ENCODE peak calls at places on chromosomes 6 and 20, in six cellular contexts. One of them, this sample, is unnamed. For H3K4me1, the result is how much of the 10 kb centered on the place peaks cover.

GRCh38 chr6:40685771-40686170 is 98.6 kb upstream of the LRFN2 start:
- DNase-seq in heart left ventricle: no peak
- DNase-seq in cardiac muscle cell: no peak
- DNase-seq in IMR-90: no peak
- DNase-seq in left ventricle myocardium inferior: no peak
- DNase-seq in right atrium auricular region: no peak
- DNase-seq in this sample: no peak

GRCh38 chr6:77425216-77425615 is 38.1 kb downstream of the HTR1B start:
- DNase-seq in cardiac muscle cell: no peak
- DNase-seq in right atrium auricular region: no peak
- DNase-seq in IMR-90: no peak
- DNase-seq in left ventricle myocardium inferior: no peak
- DNase-seq in heart left ventricle: no peak
- DNase-seq in this sample: no peak

GRCh38 chr6:161246725-161247124 is 27.1 kb downstream of the AGPAT4 start:
- DNase-seq in left ventricle myocardium inferior: no peak
- DNase-seq in right atrium auricular region: peak
- DNase-seq in heart left ventricle: no peak
- DNase-seq in IMR-90: peak
- DNase-seq in cardiac muscle cell: no peak
- DNase-seq in this sample: no peak

GRCh38 chr6:117448732-117449131 is 23.0 kb upstream of the ROS1 start:
- DNase-seq in heart left ventricle: no peak
- DNase-seq in IMR-90: peak
- DNase-seq in cardiac muscle cell: no peak
- DNase-seq in right atrium auricular region: no peak
- DNase-seq in left ventricle myocardium inferior: no peak
- DNase-seq in this sample: no peak

GRCh38 chr6:106215608-106216007 is 110.0 kb downstream of the ATG5 start:
- DNase-seq in cardiac muscle cell: no peak
- DNase-seq in heart left ventricle: no peak
- DNase-seq in IMR-90: no peak
- DNase-seq in left ventricle myocardium inferior: no peak
- DNase-seq in right atrium auricular region: no peak
- DNase-seq in this sample: no peak

GRCh38 chr20:38790210-38791053 is 15.1 kb upstream of the PPP1R16B start:
- DNase-seq in right atrium auricular region: no peak
- DNase-seq in left ventricle myocardium inferior: no peak
- DNase-seq in heart left ventricle: no peak
- DNase-seq in IMR-90: peak
- DNase-seq in cardiac muscle cell: peak
- DNase-seq in this sample: no peak

GRCh38 chr20:50004175-50004574 is 21.4 kb downstream of the SNAI1 start:
- DNase-seq in cardiac muscle cell: no peak
- DNase-seq in right atrium auricular region: no peak
- DNase-seq in IMR-90: no peak
- DNase-seq in heart left ventricle: no peak
- DNase-seq in left ventricle myocardium inferior: no peak
- DNase-seq in this sample: no peak

GRCh38 chr6:5706094-5707033 is 300.4 kb downstream of the NRN1 start:
- DNase-seq in IMR-90: no peak
- DNase-seq in left ventricle myocardium inferior: no peak
- DNase-seq in cardiac muscle cell: no peak
- DNase-seq in right atrium auricular region: peak
- DNase-seq in heart left ventricle: no peak
- DNase-seq in this sample: no peak

GRCh38 chr6:74598473-74599393 is 607.1 kb downstream of the COL12A1 start:
- DNase-seq in cardiac muscle cell: no peak
- DNase-seq in right atrium auricular region: no peak
- DNase-seq in heart left ventricle: no peak
- DNase-seq in left ventricle myocardium inferior: no peak
- DNase-seq in IMR-90: peak
- DNase-seq in this sample: no peak

GRCh38 chr6:5359413-5359812 is 98.1 kb downstream of the FARS2 start:
- DNase-seq in heart left ventricle: no peak
- DNase-seq in right atrium auricular region: no peak
- DNase-seq in cardiac muscle cell: no peak
- DNase-seq in IMR-90: no peak
- DNase-seq in left ventricle myocardium inferior: no peak
- DNase-seq in this sample: no peak

GRCh38 chr20:34271961-34272360 is 30.7 kb downstream of the ASIP start:
- DNase-seq in cardiac muscle cell: no peak
- DNase-seq in right atrium auricular region: no peak
- DNase-seq in heart left ventricle: no peak
- DNase-seq in left ventricle myocardium inferior: no peak
- DNase-seq in IMR-90: peak
- DNase-seq in this sample: no peak

GRCh38 chr20:41467690-41468089 is 101.1 kb upstream of the EMILIN3 start:
- DNase-seq in right atrium auricular region: no peak
- DNase-seq in left ventricle myocardium inferior: no peak
- DNase-seq in IMR-90: no peak
- DNase-seq in cardiac muscle cell: no peak
- DNase-seq in heart left ventricle: no peak
- DNase-seq in this sample: no peak

GRCh38 chr20:64106981-64107735 is at the start of gene NPBWR2:
- DNase-seq in left ventricle myocardium inferior: peak
- DNase-seq in cardiac muscle cell: no peak
- DNase-seq in right atrium auricular region: no peak
- DNase-seq in heart left ventricle: peak
- DNase-seq in IMR-90: no peak
- DNase-seq in this sample: peak

GRCh38 chr6:36955136-36955535 is 598 bp downstream of the PI16 start:
- DNase-seq in left ventricle myocardium inferior: no peak
- DNase-seq in heart left ventricle: no peak
- DNase-seq in cardiac muscle cell: no peak
- DNase-seq in IMR-90: no peak
- DNase-seq in right atrium auricular region: peak
- DNase-seq in this sample: no peak

GRCh38 chr20:14334306-14334930 is 3.0 kb downstream of the FLRT3 start:
- DNase-seq in right atrium auricular region: no peak
- DNase-seq in left ventricle myocardium inferior: no peak
- DNase-seq in heart left ventricle: no peak
- DNase-seq in cardiac muscle cell: peak
- DNase-seq in IMR-90: peak
- DNase-seq in this sample: no peak

GRCh38 chr6:158629376-158630221 is 14.9 kb downstream of the DYNLT1 start:
- DNase-seq in left ventricle myocardium inferior: no peak
- DNase-seq in IMR-90: no peak
- DNase-seq in right atrium auricular region: peak
- DNase-seq in cardiac muscle cell: peak
- DNase-seq in heart left ventricle: no peak
- DNase-seq in this sample: peak

DNA sequence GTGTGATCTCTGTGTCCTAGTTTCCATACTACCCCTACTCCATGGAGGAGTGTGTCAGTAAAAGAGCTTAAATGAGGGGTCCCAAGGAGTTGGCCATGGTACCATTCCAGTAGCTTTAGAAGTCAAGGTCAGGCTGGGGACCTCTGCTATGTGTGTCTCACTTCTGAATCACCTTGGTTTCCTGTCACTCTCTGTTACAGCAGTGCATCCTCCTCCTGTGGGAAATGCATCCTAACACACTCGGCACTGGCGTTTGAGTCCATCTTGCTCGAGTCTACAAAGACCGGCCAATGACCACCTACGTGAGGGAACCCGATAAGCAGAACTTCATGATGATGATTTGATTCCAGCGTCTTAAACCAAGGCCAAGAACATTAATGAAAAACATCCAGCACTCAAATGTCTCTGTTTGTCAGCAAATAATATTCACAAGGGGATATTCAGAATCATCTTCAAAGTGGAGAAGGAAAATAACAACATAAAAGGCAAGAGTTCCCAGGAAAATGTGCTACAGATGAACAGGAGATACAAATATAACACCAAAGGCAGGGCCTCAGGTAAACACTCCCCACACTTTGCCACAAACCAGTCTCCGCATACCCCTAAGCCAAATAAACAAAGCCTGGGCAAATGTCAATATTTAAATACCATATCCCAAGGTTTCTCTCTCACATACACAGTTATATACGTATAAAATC is 32.4 kb downstream of the TRAM2 start:
- DNase-seq in IMR-90: peak
- DNase-seq in right atrium auricular region: no peak
- DNase-seq in left ventricle myocardium inferior: no peak
- DNase-seq in heart left ventricle: no peak
- DNase-seq in cardiac muscle cell: no peak
- DNase-seq in this sample: no peak
- H3K4me1 ChIP-seq in IMR-90: half or more
- H3K4me1 ChIP-seq in right atrium auricular region: under half
- H3K4me1 ChIP-seq in left ventricle myocardium inferior: half or more
- H3K4me1 ChIP-seq in heart left ventricle: half or more
- H3K4me1 ChIP-seq in cardiac muscle cell: under half
- H3K4me1 ChIP-seq in this sample: under half

GRCh38 chr20:62640870-62641748 is 1.2 kb upstream of the SLCO4A1 start:
- DNase-seq in left ventricle myocardium inferior: no peak
- DNase-seq in cardiac muscle cell: no peak
- DNase-seq in heart left ventricle: no peak
- DNase-seq in right atrium auricular region: no peak
- DNase-seq in IMR-90: no peak
- DNase-seq in this sample: no peak
- H3K4me1 ChIP-seq in left ventricle myocardium inferior: half or more
- H3K4me1 ChIP-seq in cardiac muscle cell: under half
- H3K4me1 ChIP-seq in heart left ventricle: under half
- H3K4me1 ChIP-seq in right atrium auricular region: under half
- H3K4me1 ChIP-seq in IMR-90: under half
- H3K4me1 ChIP-seq in this sample: under half

GRCh38 chr6:167089243-167090142 is 33.4 kb upstream of the CCR6 start:
- DNase-seq in heart left ventricle: no peak
- DNase-seq in cardiac muscle cell: no peak
- DNase-seq in left ventricle myocardium inferior: no peak
- DNase-seq in right atrium auricular region: no peak
- DNase-seq in IMR-90: no peak
- DNase-seq in this sample: no peak
- H3K4me1 ChIP-seq in heart left ventricle: under half
- H3K4me1 ChIP-seq in cardiac muscle cell: under half
- H3K4me1 ChIP-seq in left ventricle myocardium inferior: under half
- H3K4me1 ChIP-seq in right atrium auricular region: under half
- H3K4me1 ChIP-seq in IMR-90: under half
- H3K4me1 ChIP-seq in this sample: under half

GRCh38 chr20:37519508-37520416 is 1.3 kb upstream of the NNAT start:
- DNase-seq in IMR-90: no peak
- DNase-seq in left ventricle myocardium inferior: no peak
- DNase-seq in heart left ventricle: no peak
- DNase-seq in right atrium auricular region: no peak
- DNase-seq in cardiac muscle cell: peak
- DNase-seq in this sample: no peak
- H3K4me1 ChIP-seq in IMR-90: under half
- H3K4me1 ChIP-seq in left ventricle myocardium inferior: half or more
- H3K4me1 ChIP-seq in heart left ventricle: half or more
- H3K4me1 ChIP-seq in right atrium auricular region: under half
- H3K4me1 ChIP-seq in cardiac muscle cell: under half
- H3K4me1 ChIP-seq in this sample: under half

GRCh38 chr20:32357869-32358631 is at the start of gene ASXL1:
- DNase-seq in cardiac muscle cell: peak
- DNase-seq in IMR-90: peak
- DNase-seq in right atrium auricular region: peak
- DNase-seq in heart left ventricle: peak
- DNase-seq in left ventricle myocardium inferior: peak
- DNase-seq in this sample: peak

GRCh38 chr20:32358883-32359632 is 927 bp downstream of the ASXL1 start:
- DNase-seq in IMR-90: peak
- DNase-seq in cardiac muscle cell: peak
- DNase-seq in heart left ventricle: peak
- DNase-seq in right atrium auricular region: peak
- DNase-seq in left ventricle myocardium inferior: peak
- DNase-seq in this sample: peak

GRCh38 chr20:32358632-32358882 is 426 bp downstream of the ASXL1 start:
- DNase-seq in IMR-90: no peak
- DNase-seq in right atrium auricular region: no peak
- DNase-seq in cardiac muscle cell: no peak
- DNase-seq in left ventricle myocardium inferior: no peak
- DNase-seq in heart left ventricle: no peak
- DNase-seq in this sample: no peak

GRCh38 chr20:32360333-32360634 is 2.2 kb downstream of the ASXL1 start:
- DNase-seq in cardiac muscle cell: no peak
- DNase-seq in left ventricle myocardium inferior: no peak
- DNase-seq in heart left ventricle: no peak
- DNase-seq in right atrium auricular region: no peak
- DNase-seq in IMR-90: no peak
- DNase-seq in this sample: no peak

GRCh38 chr20:32359633-32360332 is 1.7 kb downstream of the ASXL1 start:
- DNase-seq in left ventricle myocardium inferior: no peak
- DNase-seq in right atrium auricular region: no peak
- DNase-seq in cardiac muscle cell: no peak
- DNase-seq in IMR-90: peak
- DNase-seq in heart left ventricle: no peak
- DNase-seq in this sample: no peak
- H3K4me1 ChIP-seq in left ventricle myocardium inferior: half or more
- H3K4me1 ChIP-seq in right atrium auricular region: under half
- H3K4me1 ChIP-seq in cardiac muscle cell: under half
- H3K4me1 ChIP-seq in IMR-90: under half
- H3K4me1 ChIP-seq in heart left ventricle: half or more
- H3K4me1 ChIP-seq in this sample: under half

DNA sequence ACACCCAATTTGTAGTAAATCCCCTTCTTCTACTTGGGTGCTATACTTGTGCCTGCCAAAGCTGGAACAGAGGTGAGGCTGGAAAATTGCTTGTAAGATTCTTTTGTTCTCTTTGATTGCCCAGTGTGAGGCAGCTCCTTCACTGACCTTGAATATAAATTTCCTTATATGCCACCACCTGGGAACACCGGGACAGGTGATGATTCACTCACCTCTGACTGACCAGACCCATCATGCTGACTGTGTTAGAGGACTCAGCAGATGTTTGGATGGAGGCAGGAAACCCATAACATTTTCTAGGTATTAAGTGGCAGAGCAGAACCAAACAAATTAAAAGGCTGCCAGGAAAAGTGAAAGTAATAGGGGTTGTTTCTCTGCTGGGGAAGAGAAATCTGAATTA is 120.9 kb downstream of the GRM1 start:
- DNase-seq in left ventricle myocardium inferior: no peak
- DNase-seq in right atrium auricular region: no peak
- DNase-seq in heart left ventricle: no peak
- DNase-seq in cardiac muscle cell: no peak
- DNase-seq in IMR-90: no peak
- DNase-seq in this sample: no peak
- H3K4me1 ChIP-seq in left ventricle myocardium inferior: under half
- H3K4me1 ChIP-seq in right atrium auricular region: under half
- H3K4me1 ChIP-seq in heart left ventricle: under half
- H3K4me1 ChIP-seq in cardiac muscle cell: under half
- H3K4me1 ChIP-seq in IMR-90: under half
- H3K4me1 ChIP-seq in this sample: under half